ENCODE peak calls at places on chromosomes 6 and 20, in four cellular contexts. L is stromal cell of bone marrow; X is T-helper 1 cell; M is activated CD8-positive, alpha-beta memory T cell treated with anti-CD3 and anti-CD28 coated beads, Interleukin-2, amount 10 ng/mL, durations not matched to agents 7 days and 5 days. Z is an unnamed sample.

GRCh38 chr6:44057931-44058616 is 69.2 kb downstream of the MRPL14 start:
- DNase-seq in X (no peak), M (no peak), L (no peak), Z (no peak)

GRCh38 chr20:58078741-58079522 is 149.5 kb downstream of the ANKRD60 start:
- DNase-seq in L (peak), M (peak), X (no peak), Z (no peak)

GRCh38 chr6:132548746-132549463 is 3.6 kb upstream of the TAAR8 start:
- DNase-seq in X (no peak), L (no peak), M (no peak), Z (no peak)

GRCh38 chr6:36823421-36824096 is 15.7 kb downstream of the CPNE5 start:
- DNase-seq in M (no peak), L (peak), X (no peak), Z (no peak)

GRCh38 chr6:54058236-54058635 is 53.0 kb upstream of the MLIP start:
- DNase-seq in L (no peak), X (no peak), M (no peak), Z (no peak)

GRCh38 chr20:19932170-19932667 is 84.9 kb upstream of the NAA20 start:
- DNase-seq in L (peak), X (no peak), M (no peak), Z (no peak)

GRCh38 chr6:25359191-25359861 is 80.2 kb downstream of the CARMIL1 start:
- DNase-seq in M (no peak), L (peak), X (no peak), Z (no peak)

GRCh38 chr6:88145298-88145963 is 20.7 kb downstream of the CNR1 start:
- DNase-seq in X (no peak), M (no peak), L (no peak), Z (no peak)

GRCh38 chr20:51061646-51062045 is 38.7 kb upstream of the KCNG1 start:
- DNase-seq in X (no peak), M (no peak), L (no peak), Z (no peak)

GRCh38 chr6:29502597-29502996 is 14.8 kb upstream of the MAS1L start:
- DNase-seq in X (no peak), L (peak), M (no peak), Z (no peak)

GRCh38 chr20:14414560-14414959 is 77.1 kb upstream of the FLRT3 start:
- DNase-seq in X (no peak), L (no peak), M (no peak), Z (no peak)

GRCh38 chr6:170370413-170370812 is 63.9 kb downstream of the FAM120B start:
- DNase-seq in X (peak), L (no peak), M (no peak), Z (no peak)

GRCh38 chr6:5950448-5950847 is 56.3 kb downstream of the NRN1 start:
- DNase-seq in L (no peak), X (no peak), M (no peak), Z (no peak)

GRCh38 chr20:41177636-41178035 is 40.3 kb downstream of the PLCG1 start:
- DNase-seq in L (peak), X (no peak), M (peak), Z (no peak)

GRCh38 chr20:42082611-42083010 is 464.4 kb upstream of the CHD6 start:
- DNase-seq in X (no peak), M (no peak), L (no peak), Z (no peak)

GRCh38 chr20:61271273-61272221 is 19.5 kb downstream of the CDH4 start:
- DNase-seq in X (no peak), M (no peak), L (no peak), Z (no peak)